ENCODE peak calls at places on chromosomes 11 and 22, in ten cellular contexts. B is upper lobe of right lung, Z is AG04450, U is choroid plexus epithelial cell, J is left ventricle myocardium inferior, I is IMR-90, A is spleen, N is fibroblast of villous mesenchyme, Q is lower lobe of right lung, L is BE2C. H is an unnamed sample.

GRCh38 chr11:120205596-120206161 is 5.2 kb upstream of the OAF start:
- DNase-seq in J (no peak), N (peak; percentile 77), U (peak; percentile 74), I (peak; percentile 86), Z (peak; percentile 37), B (no peak), A (no peak), L (no peak), Q (no peak), H (no peak)

GRCh38 chr22:40216041-40216756 is 38.5 kb downstream of the TNRC6B start:
- DNase-seq in A (no peak), J (no peak), U (no peak), Z (no peak), Q (no peak), L (no peak), B (no peak), N (no peak), I (no peak), H (no peak)

GRCh38 chr11:66473608-66474525 is 6.4 kb upstream of the DPP3 start:
- DNase-seq in I (no peak), U (no peak), Z (no peak), N (no peak), Q (no peak), J (no peak), B (no peak), A (no peak), L (no peak), H (no peak)

GRCh38 chr22:26485013-26485412 is 1.3 kb downstream of the SRRD start:
- DNase-seq in I (no peak), J (no peak), L (no peak), N (peak; percentile 70), Q (no peak), B (no peak), U (no peak), Z (no peak), A (no peak), H (no peak)

GRCh38 chr11:88410056-88410455 is 72.5 kb upstream of the CTSC start:
- DNase-seq in N (no peak), L (no peak), U (no peak), A (no peak), J (no peak), Z (no peak), B (no peak), I (no peak), Q (no peak), H (no peak)

GRCh38 chr11:92685049-92685448 is 284.4 kb upstream of the MTNR1B start:
- DNase-seq in I (no peak), A (no peak), Z (no peak), J (no peak), L (no peak), U (no peak), Q (no peak), B (no peak), N (no peak), H (no peak)

GRCh38 chr11:67393437-67393836 is 1.7 kb downstream of the RAD9A start:
- DNase-seq in A (peak; percentile 77), U (no peak), L (no peak), B (no peak), Z (no peak), Q (peak; percentile 54), I (no peak), N (no peak), J (no peak), H (no peak)

GRCh38 chr11:83070044-83070877 is 1.4 kb downstream of the RAB30 start:
- DNase-seq in N (peak; percentile 84), A (no peak), J (no peak), Q (no peak), B (no peak), Z (no peak), I (peak; percentile 60), U (peak; percentile 72), L (no peak), H (peak; percentile 29)

GRCh38 chr22:31243339-31244043 is 31.4 kb downstream of the LIMK2 start:
- DNase-seq in J (no peak), I (no peak), N (no peak), Q (no peak), A (no peak), L (no peak), U (no peak), Z (no peak), B (no peak), H (no peak)

GRCh38 chr22:31972180-31972579 is 27.8 kb downstream of the YWHAH start:
- DNase-seq in Z (no peak), B (no peak), J (no peak), N (no peak), A (no peak), L (no peak), U (no peak), Q (no peak), I (no peak), H (no peak)

GRCh38 chr11:18145025-18145424 is 12.7 kb downstream of the MRGPRX3 start:
- DNase-seq in L (no peak), Q (no peak), Z (no peak), B (no peak), U (peak; percentile 14), A (no peak), I (no peak), J (no peak), N (peak; percentile 1), H (no peak)
- TF ChIP-seq CTCF in L (no peak), Q (no peak), Z (peak; percentile 20), B (no peak), U (peak; percentile 51), A (no peak), I (no peak), J (no peak), N (peak; percentile 32), H (no peak)

DNA sequence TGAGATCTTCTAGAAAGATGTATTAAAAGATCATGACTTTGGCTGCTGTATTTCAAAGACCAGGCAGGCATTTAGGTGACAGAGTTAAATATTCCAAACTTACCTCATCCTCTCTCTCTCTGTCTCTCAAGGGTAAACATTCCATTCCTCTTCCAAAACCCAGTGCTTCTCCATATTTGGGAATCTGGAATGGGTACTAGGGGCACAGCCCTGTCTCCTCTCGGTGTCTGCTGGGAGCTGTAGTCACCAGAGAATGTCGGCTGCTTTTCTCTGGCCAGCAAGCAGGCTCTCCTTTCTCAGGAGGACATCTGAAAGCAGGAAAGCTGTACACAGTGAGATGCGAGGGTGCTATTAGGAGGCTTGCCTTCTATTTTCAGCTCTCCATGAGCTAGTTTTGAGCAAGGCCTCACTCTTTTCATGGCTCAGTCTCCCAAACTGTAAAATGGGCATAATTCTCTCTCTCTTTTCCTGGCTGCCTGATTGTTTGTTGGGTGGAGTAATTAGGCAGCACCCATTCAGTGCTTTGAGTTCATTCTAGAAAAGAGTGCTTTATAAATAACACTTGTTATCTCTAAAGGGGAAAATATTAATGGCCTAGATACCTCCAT is 9.3 kb upstream of the PEX26 start:
- DNase-seq in B (peak; percentile 10), A (no peak), N (no peak), U (no peak), Q (no peak), I (peak; percentile 44), J (no peak), L (no peak), Z (no peak), H (no peak)
- H3K4me3 ChIP-seq in B (no peak overlapping the region), A (no peak overlapping the region), N (no peak overlapping the region), U (no peak overlapping the region), Q (no peak overlapping the region), I (no peak overlapping the region), J (peak overlapping the region; percentile 45), L (no peak overlapping the region), Z (no peak overlapping the region), H (no peak overlapping the region)

DNA sequence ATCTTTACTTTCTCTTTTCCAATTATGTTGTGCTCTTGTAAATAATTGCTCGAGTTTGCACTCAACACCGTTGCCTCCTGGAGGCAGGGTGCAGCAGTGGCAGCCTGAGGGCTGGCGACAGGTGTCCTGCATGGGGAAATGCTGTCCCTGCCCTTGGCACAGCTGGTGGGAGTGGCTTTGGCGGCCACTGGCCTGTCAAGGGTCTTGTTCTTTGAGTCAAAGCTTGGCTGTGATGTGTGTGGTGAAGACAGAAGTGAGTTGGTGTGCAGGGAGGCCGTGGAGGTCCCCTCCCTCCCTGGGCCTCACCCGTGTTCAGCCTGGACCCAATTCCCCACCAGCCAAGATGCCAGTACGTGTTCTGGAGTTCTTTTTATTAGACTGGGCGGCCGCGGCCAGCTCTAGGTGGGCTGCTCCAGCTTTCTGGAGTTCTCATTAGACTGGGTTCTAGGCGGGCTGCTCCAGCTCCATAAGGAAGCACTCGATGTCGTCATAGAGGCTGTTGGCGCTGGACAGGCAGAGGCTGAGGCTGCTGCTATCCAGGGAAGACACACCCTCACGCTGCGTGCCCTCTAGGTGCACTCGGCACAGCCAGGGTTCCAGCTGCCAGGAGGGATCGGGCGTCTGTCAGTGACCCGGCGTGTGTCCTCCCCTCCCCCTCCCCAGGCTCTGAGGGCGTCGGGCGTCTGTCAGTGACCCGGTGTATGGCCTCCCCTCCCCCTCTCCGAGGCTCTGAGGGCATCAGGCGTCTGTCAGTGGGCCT is 3.4 kb downstream of the IRF7 start:
- DNase-seq in I (peak; percentile 22), J (no peak), A (no peak), B (peak; percentile 68), Z (no peak), L (peak; percentile 56), Q (no peak), N (peak; percentile 21), U (peak; percentile 38), H (no peak)
- TF ChIP-seq CTCF in I (peak; percentile 17), J (no peak), A (no peak), B (no peak), Z (peak; percentile 33), L (peak; percentile 19), Q (no peak), N (peak; percentile 26), U (peak; percentile 51), H (peak; percentile 5)

DNA sequence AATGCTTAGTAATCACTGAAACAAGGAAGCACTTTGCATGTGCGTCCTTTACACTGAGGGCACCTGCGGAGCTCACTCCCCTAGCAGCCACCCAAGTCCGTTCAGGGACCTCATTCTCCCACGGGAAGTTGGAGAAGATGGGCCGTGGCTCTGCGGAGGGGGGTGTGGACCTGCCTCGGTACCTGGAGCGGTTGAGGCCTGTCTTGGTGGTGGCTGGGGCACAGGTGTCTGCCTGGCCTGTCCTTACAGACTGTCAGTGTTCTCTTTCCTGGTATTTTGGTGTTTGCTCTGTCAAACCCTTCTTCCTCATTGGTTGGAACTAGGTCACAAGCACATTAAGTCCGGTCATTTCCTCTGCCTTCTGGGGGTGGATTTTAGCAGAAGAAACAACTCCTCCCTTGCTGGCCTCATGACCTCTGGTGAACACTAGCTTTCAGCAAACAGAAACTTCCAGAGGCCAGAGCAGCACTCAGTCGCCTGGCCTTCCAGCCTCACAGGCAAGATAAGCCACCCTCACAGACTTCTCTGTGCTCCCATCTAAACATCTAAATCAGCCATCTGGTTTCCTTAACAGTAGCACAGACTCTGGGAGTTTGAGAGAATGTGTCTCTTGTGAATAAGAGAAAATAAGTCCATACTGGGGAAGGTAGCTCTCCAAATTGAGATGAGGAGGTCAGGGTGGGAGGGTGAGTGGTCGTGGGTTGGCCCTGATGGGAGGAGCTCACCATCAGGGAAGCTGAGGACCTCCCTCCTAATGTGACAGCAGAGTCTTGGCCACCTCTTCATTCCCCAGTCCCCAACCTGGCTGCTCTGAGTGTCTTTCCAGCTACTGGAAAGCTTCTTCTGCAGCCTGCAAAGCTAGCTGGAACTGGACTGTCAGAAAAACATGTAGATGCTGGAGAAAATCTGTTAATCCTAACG is 8.6 kb downstream of the SNAP29 start:
- DNase-seq in Z (no peak), L (peak; percentile 47), J (peak; percentile 20), I (peak; percentile 46), A (no peak), B (no peak), Q (no peak), N (peak; percentile 89), U (peak; percentile 76), H (no peak)
- H3K4me3 ChIP-seq in Z (no peak overlapping the region), L (no peak overlapping the region), J (peak overlapping the region; percentile 32), I (no peak overlapping the region), A (no peak overlapping the region), B (no peak overlapping the region), Q (no peak overlapping the region), N (no peak overlapping the region), U (no peak overlapping the region), H (no peak overlapping the region)